ENCODE peak calls at places on chromosomes 6 and 20, in five cellular contexts. One of them, this sample, is unnamed.

GRCh38 chr6:44304282-44305199 is 8.6 kb downstream of the AARS2 start:
- DNase-seq in cardiac fibroblast: peak
- DNase-seq in WTC11: peak
- DNase-seq in AG04450: no peak
- DNase-seq in brain microvascular endothelial cell: peak
- DNase-seq in this sample: peak

GRCh38 chr20:3931664-3932063 is 42.5 kb downstream of the PANK2 start:
- DNase-seq in WTC11: no peak
- DNase-seq in brain microvascular endothelial cell: no peak
- DNase-seq in AG04450: no peak
- DNase-seq in cardiac fibroblast: no peak
- DNase-seq in this sample: no peak

GRCh38 chr6:120569689-120570088 is 764.6 kb downstream of the TBC1D32 start:
- DNase-seq in cardiac fibroblast: no peak
- DNase-seq in brain microvascular endothelial cell: no peak
- DNase-seq in AG04450: no peak
- DNase-seq in WTC11: no peak
- DNase-seq in this sample: no peak

GRCh38 chr6:161198176-161198575 is 75.7 kb downstream of the AGPAT4 start:
- DNase-seq in cardiac fibroblast: peak
- DNase-seq in WTC11: no peak
- DNase-seq in brain microvascular endothelial cell: no peak
- DNase-seq in AG04450: no peak
- DNase-seq in this sample: no peak

GRCh38 chr6:32761548-32761947 is 1.8 kb downstream of the HLA-DQB2 start:
- DNase-seq in cardiac fibroblast: no peak
- DNase-seq in brain microvascular endothelial cell: no peak
- DNase-seq in WTC11: no peak
- DNase-seq in AG04450: no peak
- DNase-seq in this sample: no peak

GRCh38 chr6:90097357-90097756 is 199.3 kb downstream of the BACH2 start:
- DNase-seq in AG04450: no peak
- DNase-seq in WTC11: no peak
- DNase-seq in brain microvascular endothelial cell: no peak
- DNase-seq in cardiac fibroblast: no peak
- DNase-seq in this sample: no peak

GRCh38 chr6:36720251-36721141 is 22.9 kb downstream of the RAB44 start:
- DNase-seq in brain microvascular endothelial cell: no peak
- DNase-seq in AG04450: no peak
- DNase-seq in WTC11: no peak
- DNase-seq in cardiac fibroblast: no peak
- DNase-seq in this sample: no peak

GRCh38 chr20:49303211-49303610 is 25.4 kb upstream of the ZNFX1 start:
- DNase-seq in WTC11: no peak
- DNase-seq in AG04450: no peak
- DNase-seq in cardiac fibroblast: no peak
- DNase-seq in brain microvascular endothelial cell: no peak
- DNase-seq in this sample: no peak

GRCh38 chr6:153167026-153167891 is 36.2 kb upstream of the RGS17 start:
- DNase-seq in brain microvascular endothelial cell: peak
- DNase-seq in cardiac fibroblast: peak
- DNase-seq in WTC11: no peak
- DNase-seq in AG04450: peak
- DNase-seq in this sample: no peak

GRCh38 chr20:32134026-32134425 is 24.5 kb downstream of the TM9SF4 start:
- DNase-seq in brain microvascular endothelial cell: no peak
- DNase-seq in WTC11: no peak
- DNase-seq in cardiac fibroblast: no peak
- DNase-seq in AG04450: no peak
- DNase-seq in this sample: no peak

GRCh38 chr6:148760143-148760505 is 13.3 kb downstream of the UST start:
- DNase-seq in cardiac fibroblast: no peak
- DNase-seq in WTC11: no peak
- DNase-seq in AG04450: no peak
- DNase-seq in brain microvascular endothelial cell: no peak
- DNase-seq in this sample: no peak

GRCh38 chr6:1767481-1768246 is 157.9 kb downstream of the FOXC1 start:
- DNase-seq in WTC11: no peak
- DNase-seq in cardiac fibroblast: peak
- DNase-seq in AG04450: no peak
- DNase-seq in brain microvascular endothelial cell: no peak
- DNase-seq in this sample: peak

GRCh38 chr6:152232494-152233151 is 404.5 kb downstream of the SYNE1 start:
- DNase-seq in cardiac fibroblast: peak
- DNase-seq in AG04450: no peak
- DNase-seq in brain microvascular endothelial cell: peak
- DNase-seq in WTC11: no peak
- DNase-seq in this sample: no peak

GRCh38 chr20:6626805-6627204 is 140.7 kb upstream of the BMP2 start:
- DNase-seq in WTC11: peak
- DNase-seq in cardiac fibroblast: no peak
- DNase-seq in AG04450: no peak
- DNase-seq in brain microvascular endothelial cell: no peak
- DNase-seq in this sample: peak

GRCh38 chr20:37943033-37943432 is 40.1 kb downstream of the VSTM2L start:
- DNase-seq in cardiac fibroblast: no peak
- DNase-seq in WTC11: no peak
- DNase-seq in brain microvascular endothelial cell: no peak
- DNase-seq in AG04450: no peak
- DNase-seq in this sample: no peak

GRCh38 chr6:35552285-35552917 is 39.7 kb upstream of the TULP1 start:
- DNase-seq in AG04450: no peak
- DNase-seq in cardiac fibroblast: peak
- DNase-seq in brain microvascular endothelial cell: peak
- DNase-seq in WTC11: peak
- DNase-seq in this sample: peak

GRCh38 chr6:162960674-162961457 is 233.1 kb downstream of the PACRG start:
- DNase-seq in WTC11: no peak
- DNase-seq in cardiac fibroblast: no peak
- DNase-seq in AG04450: no peak
- DNase-seq in brain microvascular endothelial cell: no peak
- DNase-seq in this sample: no peak

GRCh38 chr20:5729348-5729747 is 20.9 kb upstream of the SHLD1 start:
- DNase-seq in WTC11: no peak
- DNase-seq in AG04450: peak
- DNase-seq in cardiac fibroblast: peak
- DNase-seq in brain microvascular endothelial cell: no peak
- DNase-seq in this sample: no peak

GRCh38 chr6:155694429-155694795 is 238.8 kb upstream of the NOX3 start:
- DNase-seq in cardiac fibroblast: no peak
- DNase-seq in WTC11: no peak
- DNase-seq in brain microvascular endothelial cell: no peak
- DNase-seq in AG04450: no peak
- DNase-seq in this sample: no peak

GRCh38 chr6:156731436-156731835 is 45.7 kb upstream of the ARID1B start:
- DNase-seq in AG04450: no peak
- DNase-seq in brain microvascular endothelial cell: peak
- DNase-seq in cardiac fibroblast: peak
- DNase-seq in WTC11: no peak
- DNase-seq in this sample: peak

DNA sequence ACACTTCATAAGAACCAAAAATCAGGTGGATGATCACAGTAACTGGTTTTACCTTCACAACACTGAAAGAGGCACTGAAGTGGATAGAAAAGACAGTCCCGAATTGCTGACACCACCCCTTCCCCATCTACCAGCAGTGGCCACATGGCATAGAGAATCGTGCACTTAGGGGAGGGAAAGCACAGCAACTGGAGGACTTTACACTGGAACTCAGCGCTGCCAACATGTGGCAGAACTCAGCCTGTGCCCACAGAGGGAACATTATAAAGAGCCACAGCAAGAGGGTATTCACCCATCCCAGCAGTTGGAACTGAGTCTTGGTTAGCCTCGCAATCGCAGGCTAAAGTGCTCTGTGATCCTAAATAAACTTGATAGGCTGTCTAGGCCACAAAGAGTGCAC is 6.5 kb upstream of the KIAA1586 start:
- DNase-seq in brain microvascular endothelial cell: no peak
- DNase-seq in AG04450: no peak
- DNase-seq in cardiac fibroblast: no peak
- DNase-seq in WTC11: peak
- DNase-seq in this sample: no peak
- TF ChIP-seq CTCF in brain microvascular endothelial cell: peak
- TF ChIP-seq CTCF in AG04450: no peak
- TF ChIP-seq CTCF in cardiac fibroblast: peak
- TF ChIP-seq CTCF in WTC11: no peak
- TF ChIP-seq CTCF in this sample: no peak

GRCh38 chr20:43558412-43559146 is at the start of gene SGK2:
- DNase-seq in AG04450: no peak
- DNase-seq in WTC11: no peak
- DNase-seq in cardiac fibroblast: peak
- DNase-seq in brain microvascular endothelial cell: peak
- DNase-seq in this sample: no peak
- TF ChIP-seq CTCF in AG04450: no peak
- TF ChIP-seq CTCF in WTC11: no peak
- TF ChIP-seq CTCF in cardiac fibroblast: no peak
- TF ChIP-seq CTCF in brain microvascular endothelial cell: no peak
- TF ChIP-seq CTCF in this sample: no peak

DNA sequence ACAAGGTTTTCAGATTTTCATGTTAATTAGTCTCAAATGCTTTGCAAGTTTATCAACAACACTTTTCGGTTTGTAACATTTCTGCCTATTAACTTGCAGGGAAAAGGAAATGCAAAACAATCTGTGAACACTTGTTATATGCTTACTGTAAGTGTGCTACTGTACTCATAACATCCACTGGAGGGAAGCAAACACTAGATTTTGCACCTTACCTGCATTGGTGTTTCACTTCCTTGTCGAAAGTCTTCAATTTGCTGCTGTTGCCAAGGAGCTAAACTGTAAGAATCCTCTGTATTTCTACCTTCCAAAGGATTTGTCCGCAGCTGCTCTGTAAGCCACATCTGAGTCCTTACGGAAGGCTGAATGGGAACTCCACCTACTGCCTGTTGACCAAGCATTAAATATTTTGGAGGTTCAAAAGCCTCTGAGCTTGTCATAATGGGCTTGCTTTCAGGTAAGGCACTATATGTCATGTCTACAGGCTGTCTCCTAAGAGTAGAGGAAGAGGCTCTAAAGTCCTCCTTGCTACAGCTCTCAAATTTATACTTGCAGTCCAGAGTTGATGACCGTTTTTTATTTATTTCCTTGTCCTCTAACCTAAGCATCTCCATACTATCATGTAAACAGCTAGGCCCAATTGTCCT is 17.3 kb downstream of the PLN start:
- DNase-seq in WTC11: no peak
- DNase-seq in AG04450: no peak
- DNase-seq in cardiac fibroblast: no peak
- DNase-seq in brain microvascular endothelial cell: no peak
- DNase-seq in this sample: no peak
- TF ChIP-seq CTCF in WTC11: no peak
- TF ChIP-seq CTCF in AG04450: peak
- TF ChIP-seq CTCF in cardiac fibroblast: peak
- TF ChIP-seq CTCF in brain microvascular endothelial cell: peak
- TF ChIP-seq CTCF in this sample: peak

DNA sequence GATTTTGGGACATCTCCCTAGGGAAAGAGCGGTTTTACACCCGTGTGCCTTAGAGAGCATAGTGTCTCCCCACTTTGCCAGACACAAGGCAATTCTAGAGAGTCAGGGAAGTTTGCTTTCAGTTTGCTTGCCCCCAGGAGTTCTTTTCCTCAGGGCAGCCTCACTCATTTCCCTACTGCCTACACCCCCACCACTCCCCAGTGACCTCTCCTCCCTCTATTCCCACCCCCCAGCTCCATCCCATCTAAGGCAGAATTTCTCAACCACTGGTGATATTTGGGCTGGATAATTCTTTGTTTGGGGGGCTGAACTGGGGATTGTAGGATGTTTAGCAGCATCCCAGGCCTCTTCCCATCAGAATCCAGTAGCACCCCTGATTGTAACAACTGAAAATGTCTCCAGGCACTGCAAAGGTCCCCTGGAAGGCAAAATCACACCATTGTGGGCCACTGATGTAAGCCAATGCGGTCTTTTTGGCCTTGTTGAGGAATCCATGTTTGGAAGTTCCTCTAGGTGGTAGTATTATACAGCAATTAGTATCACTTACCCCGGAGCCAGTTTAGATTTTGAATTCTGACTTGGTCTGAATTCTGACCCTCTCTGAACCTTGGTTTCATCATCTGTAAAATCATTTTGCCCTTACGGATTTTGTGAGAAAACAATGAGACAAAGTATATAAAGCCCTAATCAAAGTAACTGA is 1.3 kb downstream of the EPPIN start:
- DNase-seq in cardiac fibroblast: peak
- DNase-seq in brain microvascular endothelial cell: peak
- DNase-seq in WTC11: peak
- DNase-seq in AG04450: peak
- DNase-seq in this sample: no peak
- TF ChIP-seq CTCF in cardiac fibroblast: peak
- TF ChIP-seq CTCF in brain microvascular endothelial cell: peak
- TF ChIP-seq CTCF in WTC11: no peak
- TF ChIP-seq CTCF in AG04450: peak
- TF ChIP-seq CTCF in this sample: peak

DNA sequence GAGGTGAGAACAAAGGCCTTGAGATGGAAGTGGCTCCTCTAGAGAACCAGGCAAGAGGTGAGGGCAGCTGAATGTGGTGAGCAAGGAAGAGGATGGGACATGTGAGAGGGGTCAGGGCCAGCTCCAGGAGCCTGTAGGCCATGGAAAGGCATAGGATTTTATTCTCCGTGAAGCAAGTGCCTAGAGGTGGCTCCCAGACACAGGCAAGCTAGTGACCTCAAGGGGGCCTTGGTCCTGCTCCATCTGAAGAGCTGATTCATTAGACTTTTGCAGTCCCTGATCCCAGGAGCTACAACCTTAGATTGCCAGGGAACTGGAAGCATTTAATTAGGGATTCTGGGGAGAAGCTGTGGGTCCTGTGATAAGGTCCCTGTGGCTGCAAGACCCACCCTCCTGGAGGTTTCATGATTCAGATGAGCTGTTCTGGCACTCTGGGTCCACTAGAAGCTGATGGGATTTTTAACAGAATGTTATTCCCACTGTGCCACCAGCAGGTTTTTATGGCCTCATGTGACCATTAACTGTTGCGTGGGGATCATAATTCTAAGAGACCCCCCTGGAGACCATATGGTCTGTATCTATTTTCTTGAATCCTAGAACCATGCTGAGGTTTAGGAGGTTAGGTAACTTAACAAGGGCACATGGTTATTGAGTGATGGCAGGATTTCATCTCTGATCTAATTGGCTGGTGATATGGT is 90.5 kb downstream of the ELOVL5 start:
- DNase-seq in brain microvascular endothelial cell: no peak
- DNase-seq in AG04450: no peak
- DNase-seq in cardiac fibroblast: no peak
- DNase-seq in WTC11: no peak
- DNase-seq in this sample: no peak
- TF ChIP-seq CTCF in brain microvascular endothelial cell: no peak
- TF ChIP-seq CTCF in AG04450: no peak
- TF ChIP-seq CTCF in cardiac fibroblast: no peak
- TF ChIP-seq CTCF in WTC11: no peak
- TF ChIP-seq CTCF in this sample: no peak

This sample was measured in BE2C.